ENCODE peak calls at places on chromosomes 3 and 15, in eight cellular contexts. K, X, S, M, H, W, V and C are unnamed samples.

GRCh38 chr3:15616053-15616452 is 14.5 kb downstream of the BTD start:
- DNase-seq in K (no peak), X (no peak), S (no peak), M (no peak), H (no peak), W (no peak), V (no peak), C (no peak)

GRCh38 chr3:43728476-43728875 is 37.7 kb downstream of the ABHD5 start:
- DNase-seq in K (no peak), X (no peak), S (no peak), M (no peak), H (no peak), W (no peak), V (no peak), C (no peak)

GRCh38 chr15:59885832-59886231 is 118.3 kb upstream of the FOXB1 start:
- DNase-seq in K (no peak), X (peak), S (no peak), M (no peak), H (no peak), W (no peak), V (no peak), C (no peak)

GRCh38 chr15:80090041-80090440 is 30.6 kb downstream of the ZFAND6 start:
- DNase-seq in K (no peak), X (no peak), S (no peak), M (no peak), H (no peak), W (no peak), V (no peak), C (no peak)

GRCh38 chr3:197333901-197334639 is 35.7 kb upstream of the DLG1 start:
- DNase-seq in K (no peak), X (peak), S (no peak), M (peak), H (no peak), W (no peak), V (no peak), C (no peak)

GRCh38 chr15:84023636-84024035 is 211.9 kb upstream of the GOLGA6L4 start:
- DNase-seq in K (peak), X (peak), S (no peak), M (peak), H (peak), W (peak), V (no peak), C (no peak)

GRCh38 chr3:170418422-170419300 is at the start of gene CLDN11:
- DNase-seq in K (peak), X (peak), S (peak), M (peak), H (peak), W (no peak), V (no peak), C (no peak)

GRCh38 chr3:44066806-44067205 is 174.9 kb upstream of the TOPAZ1 start:
- DNase-seq in K (no peak), X (no peak), S (no peak), M (no peak), H (no peak), W (no peak), V (no peak), C (no peak)

GRCh38 chr3:55906896-55907295 is 419.8 kb upstream of the WNT5A start:
- DNase-seq in K (no peak), X (no peak), S (no peak), M (no peak), H (no peak), W (no peak), V (no peak), C (no peak)

GRCh38 chr15:59686389-59686788 is 2.7 kb downstream of the BNIP2 start:
- DNase-seq in K (no peak), X (no peak), S (no peak), M (no peak), H (peak), W (no peak), V (no peak), C (no peak)

GRCh38 chr3:132464066-132464465 is 46.8 kb downstream of the DNAJC13 start:
- DNase-seq in K (no peak), X (no peak), S (no peak), M (no peak), H (no peak), W (no peak), V (no peak), C (no peak)

GRCh38 chr3:159114582-159114981 is 312.7 kb downstream of the MFSD1 start:
- DNase-seq in K (no peak), X (no peak), S (no peak), M (no peak), H (no peak), W (peak), V (no peak), C (no peak)

GRCh38 chr15:63474810-63475316 is 29.5 kb upstream of the USP3 start:
- DNase-seq in K (no peak), X (no peak), S (no peak), M (no peak), H (no peak), W (no peak), V (peak), C (no peak)
- H3K4me3 ChIP-seq in K (no peak), X (no peak), S (no peak), M (no peak), H (no peak), W (no peak), V (no peak), C (no peak)

GRCh38 chr3:11289864-11290263 is 17.7 kb downstream of the ATG7 start:
- DNase-seq in K (no peak), X (no peak), S (no peak), M (no peak), H (no peak), W (no peak), V (no peak), C (no peak)
- H3K27ac ChIP-seq in K (peak), X (peak), S (peak), M (no peak), H (no peak), W (peak), V (no peak), C (peak)

GRCh38 chr15:93235321-93235720 is 146.3 kb upstream of the RGMA start:
- DNase-seq in K (no peak), X (no peak), S (no peak), M (no peak), H (no peak), W (no peak), V (no peak), C (no peak)
- H3K4me3 ChIP-seq in K (no peak), X (no peak), S (no peak), M (no peak), H (no peak), W (no peak), V (no peak), C (no peak)

GRCh38 chr3:98778852-98779379 is 15.8 kb downstream of the ST3GAL6 start:
- DNase-seq in K (peak), X (peak), S (no peak), M (no peak), H (no peak), W (no peak), V (no peak), C (no peak)

GRCh38 chr3:98776114-98776513 is 13.0 kb downstream of the ST3GAL6 start:
- DNase-seq in K (no peak), X (peak), S (no peak), M (no peak), H (no peak), W (no peak), V (no peak), C (no peak)

GRCh38 chr3:98778383-98778782 is 15.2 kb downstream of the ST3GAL6 start:
- DNase-seq in K (no peak), X (no peak), S (no peak), M (no peak), H (no peak), W (no peak), V (no peak), C (no peak)

GRCh38 chr3:98777801-98778220 is 14.7 kb downstream of the ST3GAL6 start:
- DNase-seq in K (peak), X (peak), S (no peak), M (no peak), H (no peak), W (no peak), V (no peak), C (no peak)

DNA sequence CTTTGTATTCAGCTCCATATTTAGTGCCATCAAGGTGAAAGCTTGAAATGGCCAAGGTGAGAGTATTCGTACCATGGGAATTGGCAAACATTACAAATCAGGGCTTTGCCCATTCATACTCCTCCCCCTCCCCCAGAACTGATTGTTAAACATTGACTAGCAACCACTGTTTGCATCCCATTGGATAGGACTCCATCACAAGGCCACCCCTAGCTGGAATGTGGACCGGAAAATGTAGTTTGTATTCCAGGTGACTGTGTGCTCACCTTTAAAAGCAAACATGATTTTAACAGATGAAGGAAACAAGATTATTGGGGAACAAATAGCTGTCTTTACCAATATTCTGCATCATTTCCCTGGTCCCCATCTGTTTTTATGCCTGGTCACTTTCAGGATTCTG is 14.1 kb downstream of the ST3GAL6 start:
- DNase-seq in K (no peak), X (peak), S (no peak), M (no peak), H (no peak), W (no peak), V (peak), C (no peak)
- H3K27ac ChIP-seq in K (no peak), X (peak), S (no peak), M (no peak), H (no peak), W (no peak), V (peak), C (no peak)

GRCh38 chr15:77717592-77717991 is 84.9 kb upstream of the LINGO1 start:
- DNase-seq in K (no peak), X (no peak), S (no peak), M (no peak), H (no peak), W (no peak), V (no peak), C (no peak)
- H3K4me3 ChIP-seq in K (no peak), X (no peak), S (no peak), M (no peak), H (no peak), W (no peak), V (no peak), C (no peak)

DNA sequence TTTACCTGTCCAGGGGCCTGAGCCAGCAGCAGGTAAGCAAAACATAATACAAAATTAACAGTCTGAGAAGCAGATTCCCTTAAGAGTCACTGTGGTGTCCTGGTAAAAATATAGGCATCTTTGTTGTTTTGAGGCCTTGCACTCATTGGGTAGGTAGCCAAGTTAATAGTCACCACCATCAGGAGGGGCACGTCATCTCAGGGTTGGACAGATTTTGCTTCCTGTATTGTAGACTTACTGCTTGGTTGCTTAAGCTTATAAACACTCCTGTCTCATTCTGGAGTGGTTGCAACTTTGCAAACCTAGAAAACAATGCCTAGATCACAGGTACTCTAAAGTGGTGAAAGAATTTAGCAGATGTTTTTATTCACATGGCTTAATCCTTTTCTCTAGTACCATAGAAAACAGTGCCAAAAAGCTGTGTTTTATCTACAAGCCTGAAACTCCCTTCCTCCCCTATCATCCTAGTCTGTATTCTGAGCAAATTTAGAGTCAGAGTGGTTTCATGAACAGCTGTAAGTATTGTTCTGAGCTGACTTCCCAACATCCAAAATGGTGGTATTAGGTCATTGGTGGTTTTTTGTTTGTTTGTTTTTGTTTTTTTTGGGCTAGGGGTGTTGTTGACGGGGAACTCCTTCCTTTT is 201.8 kb downstream of the AKAP13 start:
- DNase-seq in K (no peak), X (no peak), S (no peak), M (no peak), H (no peak), W (no peak), V (peak), C (peak)
- H3K27ac ChIP-seq in K (no peak), X (peak), S (peak), M (no peak), H (peak), W (peak), V (peak), C (peak)

GRCh38 chr3:165439765-165440164 is 243.6 kb upstream of the SLITRK3 start:
- DNase-seq in K (no peak), X (no peak), S (no peak), M (no peak), H (no peak), W (no peak), V (no peak), C (no peak)

GRCh38 chr3:165443664-165444063 is 247.5 kb upstream of the SLITRK3 start:
- DNase-seq in K (no peak), X (no peak), S (no peak), M (no peak), H (no peak), W (no peak), V (no peak), C (no peak)

GRCh38 chr3:165444745-165445144 is 248.6 kb upstream of the SLITRK3 start:
- DNase-seq in K (no peak), X (no peak), S (no peak), M (no peak), H (no peak), W (no peak), V (no peak), C (no peak)

GRCh38 chr3:165440380-165440779 is 244.2 kb upstream of the SLITRK3 start:
- DNase-seq in K (no peak), X (no peak), S (no peak), M (no peak), H (no peak), W (peak), V (no peak), C (no peak)
- H3K4me3 ChIP-seq in K (no peak), X (no peak), S (no peak), M (no peak), H (no peak), W (no peak), V (no peak), C (no peak)

GRCh38 chr15:58457466-58457965 is 25.7 kb downstream of the LIPC start:
- DNase-seq in K (peak), X (no peak), S (no peak), M (no peak), H (no peak), W (no peak), V (no peak), C (no peak)

GRCh38 chr15:58458076-58458475 is 26.3 kb downstream of the LIPC start:
- DNase-seq in K (no peak), X (peak), S (no peak), M (no peak), H (no peak), W (no peak), V (no peak), C (no peak)

GRCh38 chr15:58460108-58460507 is 28.3 kb downstream of the LIPC start:
- DNase-seq in K (no peak), X (no peak), S (no peak), M (no peak), H (no peak), W (no peak), V (no peak), C (no peak)

GRCh38 chr15:58459562-58459961 is 27.8 kb downstream of the LIPC start:
- DNase-seq in K (no peak), X (no peak), S (peak), M (no peak), H (peak), W (no peak), V (no peak), C (no peak)

DNA sequence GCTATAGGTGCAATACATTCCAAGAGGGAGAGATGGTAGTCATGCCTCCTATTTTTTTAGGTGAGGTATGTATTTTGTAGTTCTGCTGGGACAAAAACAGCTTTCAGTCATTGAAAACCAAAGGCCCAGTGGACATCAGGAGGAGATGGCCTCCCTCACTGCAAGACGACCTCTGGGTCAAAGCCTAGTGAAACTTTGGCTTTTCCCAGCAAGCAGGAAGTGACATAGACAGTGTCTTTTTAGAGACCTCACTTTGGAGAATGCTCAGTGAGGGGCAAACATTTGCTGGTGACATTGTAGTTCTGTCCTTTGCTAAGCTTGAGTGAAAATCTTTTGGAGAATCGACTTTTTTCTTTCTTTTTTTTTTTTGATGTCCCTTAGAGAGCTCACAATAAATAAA is 27.3 kb downstream of the LIPC start:
- DNase-seq in K (no peak), X (no peak), S (no peak), M (no peak), H (no peak), W (no peak), V (no peak), C (no peak)
- H3K27ac ChIP-seq in K (no peak), X (peak), S (peak), M (no peak), H (peak), W (peak), V (no peak), C (no peak)

GRCh38 chr3:125107384-125107783 is 51.6 kb upstream of the HEG1 start:
- DNase-seq in K (no peak), X (no peak), S (no peak), M (no peak), H (no peak), W (no peak), V (no peak), C (no peak)
- H3K4me3 ChIP-seq in K (no peak), X (no peak), S (no peak), M (no peak), H (no peak), W (no peak), V (no peak), C (no peak)